ENCODE peak calls at places on chromosomes 13 and 19, in five cellular contexts. J is CD4-positive, CD25-positive, alpha-beta regulatory T cell; E is right lobe of liver; Q is naive thymus-derived CD8-positive, alpha-beta T cell; W is RWPE2. Z is an unnamed sample.

GRCh38 chr13:99033814-99034213 is 56.0 kb upstream of the DOCK9 start:
- ATAC-seq in Q (peak), J (no peak), W (peak), E (peak), Z (peak)

GRCh38 chr13:71249031-71249430 is 618.0 kb downstream of the DACH1 start:
- ATAC-seq in E (no peak), W (no peak), J (no peak), Q (no peak), Z (no peak)

GRCh38 chr13:51643882-51644281 is 59.6 kb downstream of the WDFY2 start:
- ATAC-seq in Q (no peak), J (no peak), E (peak), W (peak), Z (peak)

GRCh38 chr19:51668167-51668566 is 21.5 kb upstream of the SIGLEC14 start:
- ATAC-seq in Q (no peak), J (no peak), W (no peak), E (no peak), Z (no peak)

GRCh38 chr13:97659602-97660001 is 225.6 kb downstream of the RAP2A start:
- ATAC-seq in E (peak), J (no peak), W (no peak), Q (no peak), Z (peak)

GRCh38 chr13:51240178-51240577 is 18.0 kb downstream of the FAM124A start:
- ATAC-seq in J (no peak), Q (no peak), E (no peak), W (no peak), Z (no peak)

GRCh38 chr13:23384111-23384510 is 49.4 kb downstream of the SACS start:
- ATAC-seq in J (peak), E (no peak), Q (peak), W (peak), Z (peak)

GRCh38 chr19:5354403-5354802 is 13.8 kb upstream of the PTPRS start:
- ATAC-seq in E (no peak), W (no peak), Q (no peak), J (no peak), Z (peak)

GRCh38 chr13:45327253-45327954 is 13.6 kb downstream of the TPT1 start:
- ATAC-seq in E (no peak), Q (peak), W (no peak), J (peak), Z (no peak)

GRCh38 chr13:43797154-43797553 is 10.4 kb upstream of the ENOX1 start:
- ATAC-seq in Q (no peak), J (no peak), W (no peak), E (no peak), Z (no peak)

GRCh38 chr13:56900549-56901279 is 240.0 kb upstream of the PRR20A start:
- ATAC-seq in J (no peak), Q (no peak), E (no peak), W (no peak), Z (no peak)

GRCh38 chr13:49271264-49271663 is 23.5 kb downstream of the CDADC1 start:
- ATAC-seq in E (no peak), W (no peak), J (no peak), Q (no peak), Z (no peak)

GRCh38 chr13:112814905-112815585 is 125.2 kb downstream of the ATP11A start:
- ATAC-seq in W (no peak), J (no peak), E (no peak), Q (no peak), Z (peak)

GRCh38 chr13:33003458-33004019 is 12.7 kb upstream of the KL start:
- ATAC-seq in E (no peak), J (no peak), Q (no peak), W (no peak), Z (no peak)

GRCh38 chr19:45528744-45529453 is 21.6 kb downstream of the VASP start:
- ATAC-seq in Q (peak), J (peak), E (peak), W (peak), Z (peak)

GRCh38 chr13:102028846-102029245 is 373.0 kb downstream of the FGF14 start:
- ATAC-seq in E (no peak), W (no peak), J (no peak), Q (no peak), Z (no peak)

GRCh38 chr19:17170538-17171297 is 44.4 kb upstream of the USE1 start:
- ATAC-seq in W (no peak), Q (no peak), J (no peak), E (no peak), Z (no peak)

GRCh38 chr13:23686948-23687347 is 116.7 kb downstream of the TNFRSF19 start:
- ATAC-seq in W (no peak), Q (no peak), E (no peak), J (no peak), Z (no peak)

GRCh38 chr19:5086232-5086631 is 117.3 kb downstream of the KDM4B start:
- ATAC-seq in E (peak), Q (no peak), J (no peak), W (no peak), Z (no peak)

GRCh38 chr19:40690050-40690698 is at the start of gene NUMBL:
- ATAC-seq in E (no peak), J (peak), W (peak), Q (peak), Z (peak)

GRCh38 chr13:82436099-82436585 is 1446.1 kb downstream of the SLITRK1 start:
- ATAC-seq in Q (no peak), W (no peak), J (no peak), E (no peak), Z (no peak)

GRCh38 chr19:34482380-34483250 is 1.1 kb downstream of the WTIP start:
- ATAC-seq in Q (peak), J (no peak), E (peak), W (peak), Z (peak)

GRCh38 chr13:80235559-80236296 is 105.2 kb downstream of the SPRY2 start:
- ATAC-seq in W (peak), E (peak), J (no peak), Q (no peak), Z (no peak)

GRCh38 chr19:7908742-7909461 is 5.2 kb downstream of the MAP2K7 start:
- ATAC-seq in Q (no peak), J (no peak), W (peak), E (no peak), Z (no peak)

GRCh38 chr13:50326271-50326670 is 311.0 kb downstream of the KCNRG start:
- ATAC-seq in Q (no peak), W (no peak), J (no peak), E (no peak), Z (no peak)

GRCh38 chr19:9995079-9995478 is 15.2 kb downstream of the COL5A3 start:
- ATAC-seq in Q (no peak), J (no peak), E (no peak), W (no peak), Z (no peak)

GRCh38 chr13:106701810-106702341 is 133.9 kb upstream of the ARGLU1 start:
- ATAC-seq in W (no peak), J (no peak), E (peak), Q (no peak), Z (no peak)

Z was measured in SK-N-SH treated with all-trans-retinoic acid at 6 μM for 48 hours.